ENCODE peak calls at places on chromosomes 2 and 18, in five cellular contexts. Z is WTC11, L is A549, J is uterus, A is foreskin fibroblast. W is an unnamed sample.

GRCh38 chr2:120423167-120423943 is 77.4 kb downstream of the INHBB start:
- DNase-seq in Z (no peak), L (peak; percentile 31), J (peak; percentile 2), A (no peak), W (no peak)

GRCh38 chr18:48933578-48934399 is 17.0 kb downstream of the SMAD7 start:
- DNase-seq in Z (no peak), L (no peak), J (no peak), A (no peak), W (no peak)

GRCh38 chr2:84055816-84056215 is 403.3 kb downstream of the SUCLG1 start:
- DNase-seq in Z (no peak), L (no peak), J (no peak), A (no peak), W (no peak)

GRCh38 chr2:201363857-201364560 is 6.9 kb upstream of the FLACC1 start:
- DNase-seq in Z (no peak), L (peak; percentile 56), J (no peak), A (peak; percentile 65), W (peak; percentile 31)

GRCh38 chr2:203782262-203782976 is 76.0 kb downstream of the CD28 start:
- DNase-seq in Z (peak; percentile 53), L (peak; percentile 79), J (no peak), A (peak; percentile 96), W (no peak)

GRCh38 chr2:219645631-219646527 is 18.4 kb downstream of the SLC4A3 start:
- DNase-seq in Z (no peak), L (no peak), J (no peak), A (peak; percentile 89), W (peak; percentile 20)

GRCh38 chr2:158567208-158567607 is 110.5 kb downstream of the PKP4 start:
- DNase-seq in Z (no peak), L (no peak), J (no peak), A (no peak), W (no peak)

GRCh38 chr2:233912799-233913423 is 4.3 kb upstream of the TRPM8 start:
- DNase-seq in Z (peak; percentile 82), L (peak; percentile 27), J (no peak), A (peak; percentile 67), W (no peak)

GRCh38 chr2:85132834-85133637 is at the start of gene TCF7L1:
- DNase-seq in Z (peak; percentile 93), L (peak; percentile 89), J (peak; percentile 90), A (peak; percentile 79), W (peak; percentile 80)

GRCh38 chr2:221304916-221305315 is 267.2 kb downstream of the EPHA4 start:
- DNase-seq in Z (no peak), L (no peak), J (no peak), A (no peak), W (no peak)

GRCh38 chr2:230018153-230018552 is 50.6 kb downstream of the SLC16A14 start:
- DNase-seq in Z (no peak), L (peak; percentile 18), J (no peak), A (peak; percentile 87), W (no peak)

GRCh38 chr2:239386872-239387445 is 13.9 kb downstream of the HDAC4 start:
- DNase-seq in Z (no peak), L (no peak), J (no peak), A (no peak), W (no peak)

GRCh38 chr2:232438951-232439757 is 16.8 kb upstream of the ALPI start:
- DNase-seq in Z (peak; percentile 80), L (peak; percentile 44), J (no peak), A (peak; percentile 54), W (no peak)

GRCh38 chr2:119707117-119708087 is 28.4 kb downstream of the TMEM177 start:
- DNase-seq in Z (no peak), L (no peak), J (no peak), A (no peak), W (no peak)

GRCh38 chr2:96088340-96089335 is 27.7 kb downstream of the ADRA2B start:
- DNase-seq in Z (peak; percentile 5), L (no peak), J (no peak), A (no peak), W (no peak)

GRCh38 chr2:213166109-213166508 is 14.7 kb upstream of the IKZF2 start:
- DNase-seq in Z (no peak), L (no peak), J (no peak), A (no peak), W (no peak)

GRCh38 chr18:31102941-31103340 is 720 bp upstream of the DSC2 start:
- DNase-seq in Z (no peak), L (no peak), J (no peak), A (no peak), W (no peak)

GRCh38 chr18:31099490-31100230 is 2.6 kb downstream of the DSC2 start:
- DNase-seq in Z (no peak), L (no peak), J (no peak), A (no peak), W (no peak)

GRCh38 chr18:31102020-31102684 is at the start of gene DSC2:
- DNase-seq in Z (peak; percentile 72), L (peak; percentile 14), J (no peak), A (no peak), W (no peak)

GRCh38 chr18:31100598-31101147 is 1.5 kb downstream of the DSC2 start:
- DNase-seq in Z (peak; percentile 64), L (no peak), J (no peak), A (no peak), W (no peak)

DNA sequence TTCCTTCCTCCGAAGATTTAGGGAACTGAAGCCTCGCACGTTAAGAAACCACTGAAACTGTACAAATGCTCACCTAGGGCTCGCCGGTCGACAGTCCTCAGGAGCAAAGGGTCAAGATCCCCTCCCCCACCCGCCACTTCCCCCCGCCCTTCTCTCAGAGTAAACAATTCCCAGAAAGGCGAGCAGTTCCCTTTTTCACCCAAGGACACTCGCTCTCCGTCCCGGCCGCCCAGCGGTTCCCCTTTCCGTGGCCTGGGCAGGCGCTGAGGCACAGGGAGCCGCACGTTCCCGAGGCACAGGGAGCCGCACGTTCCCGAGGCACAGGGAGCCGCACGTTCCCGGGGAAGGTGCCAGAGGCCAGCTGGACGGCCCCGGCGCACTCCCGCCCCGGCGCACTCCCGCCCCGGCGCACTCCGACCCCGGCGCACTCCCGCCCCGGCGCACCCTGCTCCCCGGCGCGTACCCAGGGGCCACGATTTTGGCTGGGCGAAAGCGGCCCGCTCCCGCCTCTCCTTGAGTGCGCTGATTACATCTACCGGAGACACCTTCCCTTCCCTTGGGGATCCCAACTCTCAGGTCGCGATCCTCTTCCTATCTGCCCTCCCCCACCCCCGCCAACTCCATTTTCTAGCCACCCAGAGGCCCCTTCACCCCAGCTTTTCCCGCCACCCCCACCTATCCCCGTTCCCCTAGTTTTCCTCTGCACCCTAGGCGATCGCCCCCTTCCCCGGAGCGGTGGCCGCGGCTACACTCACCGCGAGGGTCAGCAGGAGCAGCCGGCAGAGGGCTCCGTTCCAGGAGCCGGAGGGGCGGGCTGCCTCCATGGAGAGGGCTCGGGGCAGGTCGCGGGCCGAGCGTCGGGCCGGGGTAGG is 837 bp downstream of the DSC2 start:
- DNase-seq in Z (peak; percentile 73), L (peak; percentile 13), J (peak; percentile 16), A (no peak), W (no peak)
- TF ChIP-seq CTCF in Z (no peak), L (no peak), J (no peak), A (no peak), W (no peak)

DNA sequence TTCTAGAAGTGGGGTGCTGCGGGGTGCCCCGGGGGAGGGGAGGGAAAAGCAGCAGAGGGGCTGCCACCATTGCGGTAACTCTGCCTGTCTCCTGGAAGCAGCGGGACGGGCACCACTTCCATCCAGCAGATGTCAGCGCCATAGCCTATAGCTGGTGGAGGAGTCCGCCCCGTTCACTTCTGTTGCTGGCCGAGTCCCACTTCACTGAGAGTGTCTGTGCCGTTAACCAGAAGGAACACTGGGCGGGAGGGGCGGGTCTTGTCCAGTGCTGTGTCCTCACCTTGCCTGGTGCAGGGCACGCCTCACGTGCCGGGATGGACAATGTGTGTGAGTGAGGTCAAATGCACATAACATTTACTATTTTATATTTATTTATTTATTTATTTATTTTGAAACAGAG is 19.3 kb upstream of the ODC1 start:
- DNase-seq in Z (no peak), L (no peak), J (no peak), A (peak; percentile 16), W (no peak)
- TF ChIP-seq CTCF in Z (no peak), L (no peak), J (no peak), A (no peak), W (no peak)

DNA sequence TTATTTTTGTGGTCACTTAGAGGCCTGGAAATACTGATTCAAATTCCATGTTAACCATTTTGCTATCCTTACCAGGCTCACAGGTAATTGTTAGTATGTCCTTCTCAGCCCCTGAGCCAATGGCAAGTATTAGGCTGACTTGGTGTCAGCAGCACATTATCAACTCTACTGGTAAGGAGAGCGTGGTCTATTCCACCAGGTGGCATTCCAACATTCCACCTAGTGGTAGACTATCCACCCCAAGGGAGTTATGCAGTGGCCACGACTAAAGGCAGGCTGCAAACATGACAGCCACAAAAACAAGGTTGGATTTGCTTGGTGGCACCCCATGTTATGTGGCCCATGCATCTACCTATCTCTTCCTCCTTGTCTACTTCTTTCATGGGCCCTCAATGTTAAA is 31.8 kb upstream of the GCC2 start:
- DNase-seq in Z (peak; percentile 13), L (peak; percentile 54), J (no peak), A (no peak), W (no peak)
- TF ChIP-seq CTCF in Z (no peak), L (peak; percentile 20), J (no peak), A (no peak), W (no peak)

DNA sequence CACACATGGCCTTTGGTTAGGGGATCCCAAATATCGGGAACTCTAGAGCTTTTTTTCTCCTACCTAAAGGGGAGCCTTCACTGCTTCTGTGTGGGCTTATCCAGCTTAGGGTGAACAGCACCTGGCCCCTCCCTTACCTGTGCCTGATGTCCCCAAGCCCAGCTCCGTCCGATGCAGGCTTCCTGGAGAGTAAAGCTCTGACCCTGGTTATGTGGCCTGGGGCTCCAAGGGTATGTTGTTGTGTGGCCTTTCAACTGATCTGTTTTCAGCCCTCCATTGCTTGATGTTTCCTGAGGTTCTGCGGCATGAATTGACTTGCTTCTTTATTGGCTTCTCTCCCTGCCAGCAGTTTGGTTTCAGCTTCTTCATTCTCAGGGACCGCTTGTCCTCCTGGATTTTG is 66.0 kb downstream of the RAB31 start:
- DNase-seq in Z (no peak), L (no peak), J (no peak), A (no peak), W (no peak)
- TF ChIP-seq CTCF in Z (no peak), L (no peak), J (no peak), A (no peak), W (no peak)

DNA sequence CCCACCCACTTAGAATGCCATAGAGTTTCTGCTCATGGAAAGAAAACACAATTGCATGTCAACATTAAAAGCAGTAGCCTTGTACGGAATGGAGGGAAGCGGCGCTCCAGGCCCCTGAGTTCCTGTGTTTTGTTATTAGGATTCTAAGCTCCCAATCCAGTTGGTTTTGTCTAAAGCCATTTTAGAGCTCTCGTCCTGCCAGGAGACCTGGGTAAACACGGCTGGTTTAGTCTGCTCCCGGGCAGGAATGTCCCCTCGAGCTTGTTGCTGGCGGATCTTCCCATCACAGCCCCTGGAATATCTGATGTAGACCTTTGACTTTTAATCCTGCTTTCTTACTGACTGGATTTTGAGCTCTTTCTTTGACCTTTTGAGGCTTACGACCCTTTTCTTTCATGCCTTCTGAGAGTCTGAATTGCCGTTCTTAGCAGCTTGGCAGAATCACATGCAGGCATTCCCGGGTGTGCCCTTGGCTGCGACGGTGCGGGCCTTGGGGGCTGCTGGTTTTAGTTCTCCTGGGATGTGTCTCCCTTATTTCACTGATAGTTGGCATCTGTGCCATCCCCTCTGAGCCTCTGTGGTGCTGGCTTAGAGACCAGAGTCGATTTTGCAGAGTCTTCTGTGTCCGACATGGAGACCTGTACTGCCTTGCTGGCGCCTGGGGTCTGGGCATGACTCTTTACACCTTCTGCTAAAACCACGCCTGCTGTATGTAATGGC is 25.4 kb downstream of the GREB1 start:
- DNase-seq in Z (no peak), L (no peak), J (peak; percentile 7), A (no peak), W (no peak)
- TF ChIP-seq CTCF in Z (no peak), L (no peak), J (no peak), A (no peak), W (no peak)